ENCODE peak calls at places on chromosome 17, in six cellular contexts. C is MM.1S, F is prostate gland, E is fibroblast of the aortic adventitia, U is fibroblast of mammary gland, N is AG04450. B is an unnamed sample.

GRCh38 chr17:68255731-68256538 is 8.1 kb downstream of the AMZ2 start:
- DNase-seq in U (no peak), E (no peak), F (no peak), N (no peak), C (no peak), B (no peak)

GRCh38 chr17:15973016-15973415 is 26.5 kb downstream of the ZSWIM7 start:
- DNase-seq in U (no peak), N (no peak), F (no peak), E (no peak), C (no peak), B (no peak)

GRCh38 chr17:42518755-42519545 is 17.1 kb upstream of the NAGLU start:
- DNase-seq in C (no peak), N (no peak), E (peak), F (no peak), U (no peak), B (peak)

GRCh38 chr17:39915559-39915958 is 2.9 kb downstream of the GSDMB start:
- DNase-seq in U (no peak), C (no peak), F (no peak), N (no peak), E (no peak), B (no peak)

GRCh38 chr17:57541472-57542394 is 203.4 kb downstream of the CCDC182 start:
- DNase-seq in F (no peak), U (no peak), E (peak), C (no peak), N (no peak), B (peak)

GRCh38 chr17:19768046-19768782 is 20.1 kb upstream of the ALDH3A1 start:
- DNase-seq in C (no peak), U (no peak), N (no peak), F (no peak), E (no peak), B (no peak)

GRCh38 chr17:74554909-74555308 is 9.0 kb upstream of the CD300C start:
- DNase-seq in F (no peak), U (no peak), C (no peak), N (no peak), E (no peak), B (no peak)

GRCh38 chr17:55546481-55546880 is 35.2 kb upstream of the SMIM36 start:
- DNase-seq in U (no peak), F (no peak), C (no peak), E (no peak), N (no peak), B (no peak)

GRCh38 chr17:71855000-71855399 is 265.8 kb upstream of the SOX9 start:
- DNase-seq in C (no peak), E (no peak), U (no peak), F (no peak), N (no peak), B (no peak)

GRCh38 chr17:75183999-75184884 is 1.5 kb upstream of the SUMO2 start:
- DNase-seq in F (no peak), N (no peak), U (no peak), E (no peak), C (no peak), B (no peak)

GRCh38 chr17:45437461-45438283 is 5.0 kb upstream of the ARHGAP27 start:
- DNase-seq in E (no peak), C (no peak), U (no peak), N (no peak), F (no peak), B (no peak)

GRCh38 chr17:68355093-68355492 is 63.8 kb downstream of the ARSG start:
- DNase-seq in N (no peak), E (peak), C (no peak), U (peak), F (no peak), B (peak)

GRCh38 chr17:17683710-17684365 is 2.6 kb downstream of the RAI1 start:
- DNase-seq in U (no peak), N (no peak), E (peak), F (no peak), C (no peak), B (no peak)

GRCh38 chr17:14774774-14775173 is 473.9 kb downstream of the HS3ST3B1 start:
- DNase-seq in U (no peak), C (no peak), E (no peak), F (no peak), N (no peak), B (no peak)

GRCh38 chr17:3755335-3756030 is 31.8 kb downstream of the HASPIN start:
- DNase-seq in N (no peak), F (no peak), E (no peak), U (no peak), C (no peak), B (no peak)

GRCh38 chr17:80474231-80474932 is 2.0 kb downstream of the NPTX1 start:
- DNase-seq in E (peak), N (no peak), C (no peak), U (peak), F (peak), B (peak)

GRCh38 chr17:19799796-19800195 is 51.7 kb upstream of the ALDH3A1 start:
- DNase-seq in F (peak), E (no peak), C (no peak), N (no peak), U (no peak), B (no peak)

GRCh38 chr17:35051579-35052239 is 11.8 kb downstream of the RFFL start:
- DNase-seq in U (peak), E (no peak), C (peak), F (no peak), N (no peak), B (no peak)

GRCh38 chr17:45264988-45265387 is 3.1 kb upstream of the SPATA32 start:
- DNase-seq in U (no peak), C (no peak), E (no peak), F (no peak), N (no peak), B (no peak)

GRCh38 chr17:80949451-80950421 is 41.9 kb upstream of the CHMP6 start:
- DNase-seq in F (no peak), N (no peak), E (no peak), U (no peak), C (no peak), B (no peak)

GRCh38 chr17:2883544-2884203 is 87.4 kb downstream of the RAP1GAP2 start:
- DNase-seq in C (no peak), N (no peak), F (no peak), E (no peak), U (peak), B (peak)

GRCh38 chr17:35973333-35974260 is 7.7 kb downstream of the CCL16 start:
- DNase-seq in U (no peak), E (peak), N (no peak), F (no peak), C (no peak), B (peak)

GRCh38 chr17:6704472-6705052 is 8.6 kb downstream of the SLC13A5 start:
- DNase-seq in U (no peak), F (no peak), N (no peak), C (no peak), E (no peak), B (no peak)

GRCh38 chr17:80219777-80220708 is at the start of the genes SGSH and SLC26A11:
- DNase-seq in U (peak), F (peak), N (no peak), E (peak), C (peak), B (peak)

GRCh38 chr17:45051060-45051719 is at the start of gene DCAKD:
- DNase-seq in U (peak), N (peak), E (peak), F (peak), C (peak), B (peak)

GRCh38 chr17:15909481-15909991 is 35.4 kb upstream of the ADORA2B start:
- DNase-seq in N (no peak), E (no peak), C (no peak), F (no peak), U (peak), B (peak)

GRCh38 chr17:9971991-9972390 is 66.9 kb upstream of the RCVRN start:
- DNase-seq in E (peak), F (peak), C (no peak), U (peak), N (no peak), B (no peak)

GRCh38 chr17:76447931-76448652 is 4.9 kb downstream of the UBE2O start:
- DNase-seq in E (peak), C (no peak), U (peak), F (no peak), N (no peak), B (peak)

GRCh38 chr17:32783602-32784001 is 93.3 kb downstream of the MYO1D start:
- DNase-seq in C (peak), U (peak), N (peak), E (peak), F (peak), B (peak)

GRCh38 chr17:694239-694638 is 20.4 kb downstream of the VPS53 start:
- DNase-seq in F (no peak), C (no peak), N (peak), U (peak), E (peak), B (peak)

GRCh38 chr17:38867179-38867994 is 2.5 kb upstream of the LASP1 start:
- DNase-seq in C (peak), F (no peak), N (no peak), E (peak), U (peak), B (peak)
- H3K4me3 ChIP-seq in C (peak), F (no peak), N (peak), E (peak), U (peak), B (peak)

GRCh38 chr17:61002316-61002736 is 324.7 kb downstream of the BCAS3 start:
- DNase-seq in C (peak), U (peak), E (peak), N (peak), F (no peak), B (peak)
- TF ChIP-seq CTCF in C (peak), U (peak), E (peak), N (peak), F (peak), B (peak)

GRCh38 chr17:8060274-8060673 is 21.4 kb downstream of the ALOX15B start:
- DNase-seq in E (peak), U (peak), F (peak), N (peak), C (peak), B (peak)

GRCh38 chr17:8064590-8065019 is 22.9 kb downstream of the ALOX12B start:
- DNase-seq in E (no peak), F (no peak), N (no peak), U (no peak), C (no peak), B (no peak)

GRCh38 chr17:8063761-8064589 is 23.5 kb downstream of the ALOX12B start:
- DNase-seq in U (no peak), C (no peak), F (no peak), E (no peak), N (no peak), B (no peak)

GRCh38 chr17:8062807-8063483 is 24.1 kb downstream of the ALOX15B start:
- DNase-seq in F (no peak), U (no peak), E (peak), N (no peak), C (no peak), B (no peak)

GRCh38 chr17:8062435-8062806 is 23.6 kb downstream of the ALOX15B start:
- DNase-seq in C (no peak), E (peak), N (no peak), U (peak), F (peak), B (peak)
- H3K4me3 ChIP-seq in C (no peak), E (no peak), N (no peak), U (no peak), F (peak), B (no peak)

DNA sequence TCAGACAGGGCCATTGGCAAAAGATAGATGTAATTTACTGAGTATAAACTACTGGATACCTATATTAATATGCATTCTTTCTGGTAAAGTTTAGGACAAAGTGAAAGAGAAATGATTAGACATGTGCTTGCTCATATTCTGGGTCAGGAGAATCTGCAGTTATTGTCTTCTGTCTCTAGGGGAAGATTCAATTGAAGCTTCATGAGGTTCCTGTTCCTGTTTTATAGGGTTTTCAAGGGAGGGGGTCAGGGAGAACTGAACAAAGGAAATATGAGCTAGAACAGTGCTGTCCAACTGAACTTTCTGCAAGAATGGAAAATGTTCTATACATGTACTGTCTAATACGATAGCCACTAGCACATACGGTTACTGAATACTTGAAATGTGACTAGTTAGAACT is 59.3 kb upstream of the CORO6 start:
- DNase-seq in F (no peak), C (peak), U (no peak), E (no peak), N (no peak), B (no peak)
- TF ChIP-seq CTCF in F (no peak), C (no peak), U (no peak), E (peak), N (peak), B (no peak)